ENCODE peak calls at places on chromosomes 5 and 9, in eight cellular contexts. E is H9, G is neural progenitor cell, M is astrocyte, S is WTC11, Y is mammary epithelial cell, P is pancreas, F is gastrocnemius medialis. R is an unnamed sample.

GRCh38 chr9:129875687-129876395 is 40.6 kb downstream of the USP20 start:
- DNase-seq in E (peak), G (no peak), M (no peak), S (no peak), Y (no peak), P (no peak), F (no peak), R (no peak)

GRCh38 chr5:32520995-32521394 is 64.4 kb upstream of the SUB1 start:
- DNase-seq in E (no peak), G (no peak), M (no peak), S (no peak), Y (no peak), P (no peak), F (no peak), R (no peak)

GRCh38 chr9:97276310-97276852 is 31.1 kb upstream of the CCDC180 start:
- DNase-seq in E (peak), G (no peak), M (no peak), S (peak), Y (no peak), P (no peak), F (no peak), R (no peak)

GRCh38 chr9:135103001-135103446 is 15.6 kb downstream of the OLFM1 start:
- DNase-seq in E (no peak), G (no peak), M (no peak), S (no peak), Y (no peak), P (no peak), F (peak), R (no peak)

GRCh38 chr5:35047785-35048404 is at the start of gene AGXT2:
- DNase-seq in E (no peak), G (no peak), M (no peak), S (no peak), Y (no peak), P (no peak), F (no peak), R (no peak)

GRCh38 chr5:19140276-19140675 is 847.7 kb downstream of the CDH18 start:
- DNase-seq in E (no peak), G (no peak), M (no peak), S (no peak), Y (no peak), P (no peak), F (no peak), R (no peak)

GRCh38 chr9:16532681-16533450 is 337.6 kb downstream of the BNC2 start:
- DNase-seq in E (no peak), G (no peak), M (peak), S (no peak), Y (peak), P (no peak), F (no peak), R (no peak)

GRCh38 chr9:88572684-88573083 is 37.7 kb downstream of the NXNL2 start:
- DNase-seq in E (no peak), G (no peak), M (no peak), S (no peak), Y (no peak), P (no peak), F (no peak), R (no peak)

GRCh38 chr9:89631381-89631780 is 26.6 kb downstream of the GADD45G start:
- DNase-seq in E (no peak), G (no peak), M (no peak), S (no peak), Y (no peak), P (peak), F (no peak), R (no peak)

GRCh38 chr5:17256171-17256570 is 38.7 kb downstream of the BASP1 start:
- DNase-seq in E (no peak), G (no peak), M (no peak), S (no peak), Y (no peak), P (no peak), F (no peak), R (no peak)

GRCh38 chr9:77952641-77953341 is 78.8 kb downstream of the GNAQ start:
- DNase-seq in E (no peak), G (no peak), M (peak), S (no peak), Y (peak), P (no peak), F (no peak), R (no peak)

GRCh38 chr5:112793201-112793600 is 55.5 kb downstream of the APC start:
- DNase-seq in E (no peak), G (no peak), M (no peak), S (no peak), Y (no peak), P (no peak), F (no peak), R (no peak)

GRCh38 chr5:54902817-54903473 is 82.4 kb downstream of the ESM1 start:
- DNase-seq in E (no peak), G (no peak), M (peak), S (no peak), Y (peak), P (no peak), F (no peak), R (no peak)

GRCh38 chr5:131794596-131794995 is 2.2 kb downstream of the FNIP1 start:
- DNase-seq in E (no peak), G (no peak), M (no peak), S (no peak), Y (no peak), P (no peak), F (no peak), R (no peak)

GRCh38 chr5:82522912-82523311 is 244.8 kb upstream of the RPS23 start:
- DNase-seq in E (no peak), G (no peak), M (no peak), S (no peak), Y (no peak), P (no peak), F (no peak), R (no peak)

GRCh38 chr5:96244696-96245095 is 188.4 kb downstream of the PCSK1 start:
- DNase-seq in E (no peak), G (no peak), M (no peak), S (no peak), Y (no peak), P (no peak), F (no peak), R (no peak)

GRCh38 chr5:82513739-82514138 is 235.6 kb upstream of the RPS23 start:
- DNase-seq in E (peak), G (peak), M (no peak), S (peak), Y (no peak), P (no peak), F (no peak), R (no peak)

GRCh38 chr5:43572357-43572756 is 15.5 kb upstream of the PAIP1 start:
- DNase-seq in E (no peak), G (no peak), M (peak), S (no peak), Y (peak), P (no peak), F (peak), R (no peak)

GRCh38 chr9:114501786-114502682 is 3.2 kb downstream of the WHRN start:
- DNase-seq in E (no peak), G (peak), M (peak), S (peak), Y (peak), P (no peak), F (no peak), R (no peak)

GRCh38 chr9:29806941-29807625 is 2233.8 kb upstream of the C9orf72 start:
- DNase-seq in E (no peak), G (peak), M (peak), S (no peak), Y (peak), P (no peak), F (no peak), R (no peak)

GRCh38 chr9:70802758-70803436 is 318.5 kb downstream of the TRPM3 start:
- DNase-seq in E (no peak), G (no peak), M (no peak), S (no peak), Y (no peak), P (no peak), F (no peak), R (no peak)

GRCh38 chr9:79611091-79611614 is 39.4 kb downstream of the TLE4 start:
- DNase-seq in E (no peak), G (peak), M (peak), S (no peak), Y (peak), P (no peak), F (no peak), R (no peak)

GRCh38 chr9:36560813-36561212 is 11.9 kb upstream of the MELK start:
- DNase-seq in E (no peak), G (no peak), M (no peak), S (no peak), Y (no peak), P (no peak), F (no peak), R (no peak)

GRCh38 chr5:77853353-77853907 is 77.3 kb upstream of the TBCA start:
- DNase-seq in E (no peak), G (no peak), M (no peak), S (no peak), Y (no peak), P (no peak), F (no peak), R (no peak)

GRCh38 chr9:86322973-86323644 is 31.1 kb downstream of the TUT7 start:
- DNase-seq in E (no peak), G (no peak), M (peak), S (no peak), Y (no peak), P (no peak), F (no peak), R (no peak)

GRCh38 chr9:482736-483135 is 268.1 kb downstream of the DOCK8 start:
- DNase-seq in E (no peak), G (no peak), M (no peak), S (no peak), Y (no peak), P (no peak), F (no peak), R (no peak)

GRCh38 chr9:34612788-34613390 is 992 bp upstream of the RPP25L start:
- DNase-seq in E (peak), G (peak), M (peak), S (peak), Y (peak), P (peak), F (peak), R (no peak)

GRCh38 chr5:38968665-38969064 is 105.5 kb downstream of the RICTOR start:
- DNase-seq in E (no peak), G (no peak), M (no peak), S (no peak), Y (no peak), P (no peak), F (no peak), R (no peak)

GRCh38 chr5:141879941-141880738 is 1.9 kb upstream of the PCDH1 start:
- DNase-seq in E (no peak), G (peak), M (no peak), S (no peak), Y (no peak), P (no peak), F (no peak), R (no peak)

GRCh38 chr5:3329427-3329826 is 266.2 kb upstream of the IRX1 start:
- DNase-seq in E (no peak), G (no peak), M (no peak), S (no peak), Y (no peak), P (no peak), F (no peak), R (no peak)

GRCh38 chr9:107462691-107463090 is 26.9 kb downstream of the KLF4 start:
- DNase-seq in E (no peak), G (no peak), M (peak), S (no peak), Y (peak), P (no peak), F (no peak), R (no peak)

GRCh38 chr9:101387871-101388506 is 3.2 kb upstream of the BAAT start:
- DNase-seq in E (no peak), G (peak), M (peak), S (no peak), Y (peak), P (no peak), F (no peak), R (no peak)

GRCh38 chr5:154196955-154197652 is 6.6 kb downstream of the GALNT10 start:
- DNase-seq in E (no peak), G (peak), M (peak), S (no peak), Y (no peak), P (no peak), F (no peak), R (no peak)
- TF ChIP-seq CTCF in E (peak), G (peak), M (peak), S (no peak), Y (no peak), P (no peak), F (no peak), R (peak)

DNA sequence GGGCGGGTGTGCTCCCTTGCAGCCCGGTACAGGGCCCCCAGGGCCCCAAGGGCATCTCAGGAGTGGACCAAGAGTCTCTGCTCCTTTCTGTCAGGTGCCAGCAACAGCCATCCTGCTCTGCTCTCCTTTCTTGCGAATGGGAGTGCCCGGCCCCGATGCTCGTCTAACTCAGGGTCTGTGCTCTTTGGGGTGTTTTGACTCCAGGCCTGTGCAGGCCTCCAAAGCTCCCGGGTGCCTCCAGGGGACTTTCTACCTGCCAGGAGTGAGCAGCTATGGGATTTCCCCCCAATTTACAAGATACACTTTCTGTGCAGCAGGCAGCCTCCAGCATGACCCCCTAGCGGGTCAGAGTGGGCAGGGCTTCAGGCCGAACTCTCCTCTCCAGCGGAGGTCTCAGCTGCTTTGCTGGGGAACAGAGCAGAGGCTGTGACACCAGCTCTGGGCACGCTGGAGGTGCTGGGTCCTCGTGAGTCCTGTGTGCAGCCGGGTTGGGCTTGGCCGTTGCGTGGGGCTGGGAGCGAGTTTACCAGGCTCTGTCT is 3.0 kb downstream of the NRARP start:
- DNase-seq in E (peak), G (peak), M (no peak), S (peak), Y (no peak), P (peak), F (no peak), R (no peak)
- TF ChIP-seq CTCF in E (no peak), G (peak), M (no peak), S (no peak), Y (no peak), P (no peak), F (no peak), R (no peak)

DNA sequence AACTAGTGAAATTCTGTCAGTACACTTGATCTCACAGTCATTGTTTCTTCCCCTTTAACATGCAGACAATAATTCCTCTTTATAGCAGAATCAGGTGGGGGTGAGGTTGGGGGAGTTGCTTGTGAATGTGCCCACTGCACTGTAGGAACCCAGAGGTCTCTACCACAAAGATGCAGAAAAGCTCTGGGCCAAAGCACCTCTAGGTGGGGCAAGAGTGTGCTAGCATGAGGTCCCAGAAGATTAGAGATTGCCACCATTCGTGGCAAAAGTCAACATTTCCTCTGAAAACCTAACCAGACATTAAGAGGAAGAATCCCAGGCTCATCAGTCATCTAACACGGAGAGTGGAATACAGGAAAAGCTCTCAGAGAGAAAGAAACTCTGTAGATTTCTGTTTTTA is 74.5 kb downstream of the PTCD2 start:
- DNase-seq in E (no peak), G (peak), M (no peak), S (no peak), Y (no peak), P (no peak), F (no peak), R (no peak)
- TF ChIP-seq CTCF in E (peak), G (peak), M (no peak), S (no peak), Y (peak), P (no peak), F (peak), R (peak)

DNA sequence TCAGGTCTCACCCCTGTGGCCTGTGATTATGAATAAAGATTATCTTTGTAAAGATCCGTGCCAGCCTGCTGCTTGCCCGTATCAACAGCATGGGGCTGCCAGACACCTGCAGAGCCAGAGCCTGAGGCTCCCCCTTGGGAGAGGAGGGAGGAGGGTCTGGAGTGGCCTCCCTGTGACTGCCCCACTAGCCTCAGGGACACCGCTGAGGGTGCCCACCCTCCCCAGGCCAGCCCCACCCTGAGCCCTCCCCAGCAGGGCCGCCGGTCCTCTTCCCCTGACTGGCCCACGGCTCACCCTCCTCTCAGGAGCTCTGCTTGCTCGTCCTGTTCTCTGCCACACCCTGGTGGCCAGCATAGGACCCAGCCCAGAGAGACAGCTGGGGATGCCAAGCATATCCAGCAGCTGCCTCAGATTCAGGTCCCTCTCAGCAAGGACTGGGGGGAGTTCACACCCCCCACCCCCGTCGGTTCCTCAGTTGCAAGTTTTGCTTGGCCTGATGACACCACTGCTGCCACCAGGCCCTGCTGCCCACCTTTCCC is 1.9 kb downstream of the SSNA1 start:
- DNase-seq in E (no peak), G (no peak), M (no peak), S (no peak), Y (no peak), P (no peak), F (no peak), R (no peak)
- TF ChIP-seq CTCF in E (peak), G (no peak), M (no peak), S (no peak), Y (no peak), P (no peak), F (no peak), R (no peak)

DNA sequence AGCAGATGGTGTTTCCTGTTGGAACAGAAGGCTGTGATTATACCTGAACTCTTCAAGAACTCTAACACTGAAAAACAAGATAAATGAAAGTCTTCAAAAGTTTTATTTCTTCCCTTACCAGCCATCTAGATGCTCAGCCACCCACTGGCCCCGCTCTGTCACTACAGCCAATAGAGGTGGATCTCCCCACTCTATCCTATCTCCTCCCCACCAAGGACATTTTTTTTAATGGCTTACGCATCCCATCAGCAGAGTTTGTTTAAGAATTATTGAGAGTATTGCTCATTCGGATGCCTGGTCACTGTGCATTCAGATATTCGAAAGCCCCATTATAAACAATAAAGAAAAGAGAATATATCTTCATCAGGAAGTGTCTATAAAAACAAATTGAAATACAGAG is 159.4 kb downstream of the RASEF start:
- DNase-seq in E (no peak), G (no peak), M (peak), S (no peak), Y (no peak), P (no peak), F (no peak), R (no peak)
- TF ChIP-seq CTCF in E (peak), G (no peak), M (peak), S (no peak), Y (no peak), P (no peak), F (no peak), R (peak)

GRCh38 chr9:76887951-76888350 is 18.0 kb downstream of the PRUNE2 start:
- DNase-seq in E (peak), G (no peak), M (no peak), S (no peak), Y (no peak), P (no peak), F (no peak), R (no peak)
- TF ChIP-seq CTCF in E (no peak), G (no peak), M (no peak), S (no peak), Y (no peak), P (no peak), F (no peak), R (no peak)

GRCh38 chr9:110583237-110583636 is 3.7 kb upstream of the SVEP1 start:
- DNase-seq in E (no peak), G (no peak), M (no peak), S (no peak), Y (peak), P (no peak), F (no peak), R (no peak)
- TF ChIP-seq CTCF in E (no peak), G (no peak), M (no peak), S (no peak), Y (no peak), P (no peak), F (no peak), R (peak)

DNA sequence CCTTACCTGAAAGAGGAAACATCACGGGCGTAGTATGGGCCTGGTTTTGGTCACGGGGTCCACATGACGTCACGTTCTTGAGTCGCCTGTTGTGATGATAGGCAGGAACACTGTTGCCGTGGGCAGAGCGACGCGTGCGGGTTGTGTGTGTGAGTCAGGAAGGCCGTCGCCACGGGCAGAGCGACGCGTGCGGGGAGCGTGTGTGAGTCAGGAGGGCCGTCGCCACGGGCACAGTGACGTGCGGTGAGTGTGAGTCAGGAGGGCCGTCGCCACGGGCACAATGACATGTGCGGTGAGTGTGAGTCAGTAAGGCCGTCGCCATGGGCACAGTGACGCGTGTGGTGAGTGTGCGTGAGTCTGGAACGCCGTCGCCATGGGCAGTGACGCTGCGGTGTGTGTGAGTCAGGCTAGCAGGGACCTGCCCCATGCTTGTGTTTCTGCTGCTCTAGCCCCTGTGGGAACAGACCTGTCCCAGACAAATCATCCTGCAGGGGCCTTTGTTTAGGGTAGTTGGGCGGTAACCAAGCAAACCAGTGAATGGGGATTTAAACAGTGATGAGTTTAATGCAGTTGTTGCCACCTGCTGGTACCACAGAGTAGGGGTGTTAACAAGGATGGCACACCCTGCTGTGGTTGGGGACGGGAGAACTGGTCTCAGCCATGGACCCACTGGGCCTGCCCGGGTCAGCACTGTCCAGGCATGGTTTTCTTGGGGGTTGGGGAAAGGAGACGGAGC is 19.8 kb downstream of the TRIP13 start:
- DNase-seq in E (no peak), G (peak), M (peak), S (no peak), Y (peak), P (no peak), F (no peak), R (no peak)
- TF ChIP-seq CTCF in E (peak), G (peak), M (peak), S (no peak), Y (peak), P (no peak), F (no peak), R (peak)

R was measured in osteocyte.